ENCODE peak calls at places on chromosomes 2 and 18, in six cellular contexts. D, W, B, S, A and R are unnamed samples.

GRCh38 chr2:221096651-221097567 is 475.2 kb downstream of the EPHA4 start:
- DNase-seq in D (no peak), W (no peak), B (no peak), S (no peak), A (peak; percentile 29), R (no peak)

GRCh38 chr2:149703281-149703680 is 115.7 kb upstream of the MMADHC start:
- DNase-seq in D (no peak), W (no peak), B (no peak), S (no peak), A (peak; percentile 34), R (no peak)

GRCh38 chr2:18365346-18365745 is 195.1 kb downstream of the RDH14 start:
- DNase-seq in D (no peak), W (no peak), B (no peak), S (no peak), A (no peak), R (no peak)

GRCh38 chr2:119702918-119703401 is 24.0 kb downstream of the TMEM177 start:
- DNase-seq in D (peak; percentile 58), W (peak; percentile 89), B (peak; percentile 85), S (peak; percentile 71), A (peak; percentile 73), R (peak; percentile 81)

GRCh38 chr2:28277466-28277865 is 115.2 kb upstream of the FOSL2 start:
- DNase-seq in D (no peak), W (no peak), B (no peak), S (no peak), A (no peak), R (no peak)

GRCh38 chr2:222024934-222025890 is 273.6 kb downstream of the PAX3 start:
- DNase-seq in D (no peak), W (peak; percentile 39), B (peak; percentile 74), S (no peak), A (peak; percentile 54), R (no peak)

GRCh38 chr18:43830905-43831304 is 553.6 kb upstream of the SYT4 start:
- DNase-seq in D (no peak), W (no peak), B (no peak), S (no peak), A (no peak), R (no peak)

GRCh38 chr18:23887035-23887434 is 127.5 kb upstream of the TTC39C start:
- DNase-seq in D (no peak), W (no peak), B (no peak), S (no peak), A (no peak), R (no peak)

GRCh38 chr2:121527009-121527682 is 3.5 kb upstream of the RNU4ATAC start:
- DNase-seq in D (no peak), W (no peak), B (peak; percentile 77), S (no peak), A (no peak), R (no peak)

GRCh38 chr18:28725876-28726275 is 548.9 kb upstream of the CDH2 start:
- DNase-seq in D (no peak), W (no peak), B (no peak), S (no peak), A (peak; percentile 87), R (no peak)

GRCh38 chr2:7165736-7166135 is 248.5 kb downstream of the RNF144A start:
- DNase-seq in D (no peak), W (no peak), B (peak; percentile 11), S (no peak), A (no peak), R (no peak)

GRCh38 chr2:130156624-130157004 is 11.7 kb upstream of the CCDC74B start:
- DNase-seq in D (peak; percentile 5), W (no peak), B (no peak), S (no peak), A (no peak), R (no peak)

GRCh38 chr2:33069894-33070651 is 123.3 kb downstream of the LTBP1 start:
- DNase-seq in D (no peak), W (no peak), B (peak; percentile 95), S (no peak), A (peak; percentile 99), R (no peak)

GRCh38 chr2:175154670-175155082 is 13.3 kb downstream of the ATF2 start:
- DNase-seq in D (no peak), W (no peak), B (peak; percentile 44), S (no peak), A (peak; percentile 82), R (peak; percentile 22)

GRCh38 chr18:10518595-10519273 is 7.1 kb upstream of the NAPG start:
- DNase-seq in D (peak; percentile 53), W (peak; percentile 37), B (peak; percentile 58), S (no peak), A (no peak), R (no peak)

GRCh38 chr18:48548404-48548771 is 9.6 kb downstream of the CTIF start:
- DNase-seq in D (peak; percentile 28), W (no peak), B (peak; percentile 86), S (no peak), A (no peak), R (no peak)

GRCh38 chr2:148967484-148967883 is 71.0 kb upstream of the LYPD6B start:
- DNase-seq in D (no peak), W (no peak), B (no peak), S (no peak), A (no peak), R (no peak)

GRCh38 chr2:230865766-230866703 is 1.3 kb downstream of the ITM2C start:
- DNase-seq in D (no peak), W (peak; percentile 49), B (peak; percentile 52), S (no peak), A (no peak), R (peak; percentile 41)

GRCh38 chr2:11656671-11657101 is 13.3 kb downstream of the NTSR2 start:
- DNase-seq in D (no peak), W (no peak), B (no peak), S (no peak), A (no peak), R (no peak)

GRCh38 chr18:23357992-23358594 is 95.0 kb upstream of the RIOK3 start:
- DNase-seq in D (peak; percentile 74), W (no peak), B (no peak), S (no peak), A (no peak), R (no peak)

GRCh38 chr2:29314816-29315571 is 199.8 kb downstream of the CLIP4 start:
- DNase-seq in D (no peak), W (peak; percentile 55), B (no peak), S (no peak), A (no peak), R (peak; percentile 53)